ENCODE peak calls at places on chromosomes 7 and 10, in four cellular contexts. N is K562, L is HepG2, I is GM12878. X is an unnamed sample.

GRCh38 chr10:28444031-28444430 is 88.9 kb upstream of the WAC start:
- DNase-seq in N (no peak), L (peak), I (no peak), X (no peak)

GRCh38 chr7:4134204-4134603 is 547.9 kb upstream of the FOXK1 start:
- DNase-seq in N (no peak), L (peak), I (no peak), X (no peak)

GRCh38 chr7:151437163-151437553 is 2.8 kb downstream of the CRYGN start:
- DNase-seq in N (no peak), L (no peak), I (no peak), X (no peak)

GRCh38 chr7:3294432-3295100 is 6.5 kb upstream of the SDK1 start:
- DNase-seq in N (no peak), L (no peak), I (no peak), X (no peak)

GRCh38 chr10:104642311-104643022 is 1.4 kb downstream of the SORCS3 start:
- DNase-seq in N (peak), L (peak), I (no peak), X (no peak)

GRCh38 chr7:69624431-69624830 is 26.2 kb downstream of the AUTS2 start:
- DNase-seq in N (no peak), L (no peak), I (no peak), X (no peak)

GRCh38 chr10:119341236-119342016 is 134.1 kb downstream of the GRK5 start:
- DNase-seq in N (peak), L (peak), I (no peak), X (peak)

GRCh38 chr10:89332718-89333281 is 5.0 kb downstream of the IFIT3 start:
- DNase-seq in N (no peak), L (no peak), I (peak), X (no peak)

GRCh38 chr10:3239066-3239919 is 66.7 kb upstream of the PITRM1 start:
- DNase-seq in N (peak), L (peak), I (no peak), X (peak)

GRCh38 chr10:96288151-96288621 is 16.0 kb upstream of the DNTT start:
- DNase-seq in N (no peak), L (no peak), I (peak), X (no peak)

GRCh38 chr7:11551470-11551869 is 280.5 kb downstream of the THSD7A start:
- DNase-seq in N (no peak), L (no peak), I (no peak), X (no peak)

GRCh38 chr7:16235743-16236142 is 185.6 kb downstream of the CRPPA start:
- DNase-seq in N (no peak), L (no peak), I (no peak), X (no peak)

GRCh38 chr10:24907956-24908355 is 44.5 kb downstream of the PRTFDC1 start:
- DNase-seq in N (no peak), L (no peak), I (no peak), X (no peak)

GRCh38 chr7:29091722-29092121 is 54.6 kb downstream of the CPVL start:
- DNase-seq in N (peak), L (no peak), I (no peak), X (no peak)

GRCh38 chr10:86630079-86630478 is 24.3 kb upstream of the OPN4 start:
- DNase-seq in N (no peak), L (no peak), I (no peak), X (no peak)

GRCh38 chr10:13272164-13272571 is 27.7 kb downstream of the PHYH start:
- DNase-seq in N (no peak), L (peak), I (no peak), X (no peak)

GRCh38 chr7:132258231-132258630 is 318.0 kb downstream of the PLXNA4 start:
- DNase-seq in N (no peak), L (no peak), I (no peak), X (no peak)

GRCh38 chr7:88635149-88635548 is 124.4 kb upstream of the ZNF804B start:
- DNase-seq in N (no peak), L (no peak), I (no peak), X (no peak)

GRCh38 chr10:73948947-73949633 is 38.2 kb downstream of the PLAU start:
- DNase-seq in N (no peak), L (no peak), I (no peak), X (no peak)

GRCh38 chr10:78706256-78706655 is 362.5 kb upstream of the ZMIZ1 start:
- DNase-seq in N (no peak), L (no peak), I (no peak), X (no peak)

GRCh38 chr10:34492081-34492480 is 323.0 kb downstream of the PARD3 start:
- DNase-seq in N (no peak), L (no peak), I (no peak), X (no peak)
- TF ChIP-seq MAX in N (no peak), L (no peak), I (no peak), X (no peak)

DNA sequence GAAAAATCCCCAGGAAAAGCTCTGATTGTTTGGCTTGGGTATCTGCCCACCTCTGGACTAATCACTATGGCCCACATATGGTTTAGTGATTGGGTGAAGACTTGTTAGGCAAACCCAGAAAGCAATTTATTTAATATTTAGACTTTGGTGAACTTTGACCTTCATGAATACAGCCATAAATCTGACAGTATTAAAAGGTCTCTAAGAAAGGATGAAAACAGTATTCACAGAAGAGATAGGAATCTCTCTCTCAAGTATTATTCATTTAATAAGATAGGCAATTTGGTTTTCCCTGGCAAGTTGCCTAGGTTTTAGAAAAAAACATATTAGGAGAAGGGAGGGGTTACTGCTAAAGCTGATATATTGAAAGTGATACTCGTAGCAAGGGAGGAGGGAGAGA is 57.0 kb downstream of the LSMEM1 start:
- DNase-seq in N (no peak), L (no peak), I (no peak), X (no peak)
- TF ChIP-seq MYC in N (no peak), L (no peak), I (no peak), X (no peak)

GRCh38 chr10:490256-490655 is 199.2 kb downstream of the DIP2C start:
- DNase-seq in N (no peak), L (no peak), I (no peak), X (no peak)
- TF ChIP-seq POLR2AphosphoS5 in N (no peak), L (no peak), I (no peak), X (no peak)

GRCh38 chr7:121298831-121299239 is 30.0 kb upstream of the WNT16 start:
- DNase-seq in N (no peak), L (no peak), I (no peak), X (no peak)
- TF ChIP-seq MAX in N (no peak), L (no peak), I (no peak), X (no peak)

DNA sequence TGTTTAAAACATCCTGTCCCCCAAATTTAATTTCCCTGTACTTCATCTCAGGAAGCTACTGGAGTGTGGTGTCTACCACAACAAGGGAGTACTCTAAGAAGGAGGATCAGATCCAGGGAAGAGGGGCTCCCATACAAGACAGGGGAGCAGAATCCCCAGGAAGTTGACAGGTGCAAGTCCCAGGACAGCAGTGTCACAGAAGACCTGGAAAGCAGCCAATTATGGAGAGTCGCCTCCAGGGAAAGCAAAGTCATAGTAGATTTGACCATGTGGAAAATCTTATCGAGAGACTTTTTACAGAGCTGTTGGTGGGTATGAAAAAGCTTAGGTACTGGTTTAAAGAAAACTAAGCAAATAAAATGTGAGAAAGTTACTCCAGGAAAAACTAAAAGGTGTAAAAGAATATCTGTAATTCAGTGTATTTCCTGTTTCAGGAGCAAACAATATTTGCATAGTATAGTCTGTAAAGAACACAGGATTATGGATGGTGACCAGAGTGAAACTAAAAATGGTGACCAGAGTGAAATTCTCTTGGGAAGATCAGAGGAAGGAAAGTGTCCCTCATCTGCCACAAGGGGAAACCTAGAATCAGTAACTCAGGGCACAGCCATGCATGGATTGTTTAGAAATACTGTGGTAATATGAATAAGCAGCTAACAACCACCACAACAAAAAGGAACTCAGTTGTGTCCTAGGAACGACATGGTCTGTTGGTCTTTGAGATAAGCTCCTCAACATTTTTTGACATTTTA is 44.5 kb downstream of the LANCL2 start:
- DNase-seq in N (peak), L (no peak), I (peak), X (no peak)
- TF ChIP-seq MYC in N (no peak), L (no peak), I (no peak), X (no peak)

DNA sequence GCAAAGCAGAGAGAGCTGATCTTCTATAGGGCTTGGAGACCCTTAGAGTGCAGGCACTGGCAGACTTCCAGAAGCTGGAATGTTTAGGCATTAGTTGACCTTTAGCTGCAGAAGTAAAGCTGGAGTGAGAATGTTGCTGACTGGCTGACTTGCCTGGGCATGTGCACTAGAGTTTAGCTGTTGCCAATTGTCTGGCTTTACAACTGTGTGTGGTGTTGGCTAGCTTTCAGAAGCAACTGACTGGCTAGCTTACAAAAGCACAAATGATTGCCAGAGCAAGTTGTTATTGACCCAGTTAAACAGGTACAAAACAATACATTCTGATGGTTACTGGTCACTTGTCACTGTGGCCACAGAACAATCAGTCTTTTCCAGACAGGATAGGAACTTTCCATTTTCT is 25.1 kb downstream of the FAM13C start:
- DNase-seq in N (no peak), L (peak), I (no peak), X (peak)
- TF ChIP-seq POLR2AphosphoS5 in N (no peak), L (no peak), I (no peak), X (no peak)

GRCh38 chr7:44052771-44053365 is 8.4 kb downstream of the DBNL start:
- DNase-seq in N (no peak), L (no peak), I (no peak), X (no peak)
- TF ChIP-seq MAX in N (no peak), L (no peak), I (no peak), X (no peak)

GRCh38 chr10:99779335-99779734 is 3.1 kb upstream of the ABCC2 start:
- DNase-seq in N (no peak), L (peak), I (no peak), X (peak)
- TF ChIP-seq MYC in N (no peak), L (no peak), I (no peak), X (no peak)

X was measured in endothelial cell of umbilical vein.